ENCODE peak calls at places on chromosomes 5 and 9, in nine cellular contexts. C is HL-60, O is AG08396, N is AG20443, J is ACHN, D is PC-9, E is Caki2, H is HT1080, I is spleen. A is an unnamed sample.

GRCh38 chr5:154761062-154761740 is 6.0 kb downstream of the LARP1 start:
- DNase-seq in E (no peak), C (no peak), J (no peak), O (no peak), D (no peak), N (no peak), I (no peak), H (no peak), A (no peak)

GRCh38 chr9:32550046-32550608 is 2.0 kb upstream of the SMIM27 start:
- DNase-seq in C (no peak), O (peak), E (peak), N (peak), I (no peak), J (peak), H (peak), D (no peak), A (peak)

GRCh38 chr5:26388946-26389345 is 649.4 kb downstream of the CDH9 start:
- DNase-seq in C (no peak), H (peak), N (no peak), O (no peak), I (no peak), E (no peak), D (no peak), J (peak), A (peak)

GRCh38 chr5:135588299-135588698 is 9.5 kb upstream of the CXCL14 start:
- DNase-seq in O (no peak), C (no peak), J (no peak), H (no peak), E (no peak), I (no peak), N (no peak), D (no peak), A (no peak)

GRCh38 chr9:126745574-126746411 is 59.0 kb upstream of the ZBTB43 start:
- DNase-seq in J (no peak), C (no peak), O (no peak), I (no peak), E (no peak), H (no peak), N (no peak), D (no peak), A (no peak)

GRCh38 chr9:19201899-19202891 is 28.3 kb upstream of the DENND4C start:
- DNase-seq in O (no peak), N (no peak), I (no peak), D (peak), H (no peak), E (no peak), J (no peak), C (no peak), A (no peak)

GRCh38 chr5:132840896-132841818 is 10.7 kb upstream of the SHROOM1 start:
- DNase-seq in C (no peak), D (peak), J (no peak), I (no peak), O (no peak), H (peak), E (no peak), N (no peak), A (no peak)

GRCh38 chr9:122806661-122807060 is 6.7 kb downstream of the OR1K1 start:
- DNase-seq in C (no peak), H (peak), N (no peak), J (no peak), D (no peak), O (no peak), I (no peak), E (no peak), A (peak)

GRCh38 chr5:154566146-154566680 is 88.2 kb upstream of the HAND1 start:
- DNase-seq in C (no peak), H (no peak), J (no peak), D (no peak), E (no peak), N (no peak), I (no peak), O (no peak), A (no peak)